ENCODE peak calls at places on chromosomes 12 and 14, in five cellular contexts. J is pancreas, K is HCT116, A is colonic mucosa, N is fibroblast of lung. M is an unnamed sample. For H3K9me3 and H3K27me3, the result is how much of the 10 kb centered on the place peaks cover.

GRCh38 chr12:88578821-88579518 is 1.3 kb downstream of the KITLG start:
- DNase-seq in J (no peak), K (no peak), A (peak), N (no peak), M (no peak)

GRCh38 chr12:43740511-43741100 is 18.0 kb downstream of the PUS7L start:
- DNase-seq in J (no peak), K (no peak), A (no peak), N (no peak), M (no peak)

GRCh38 chr14:92937229-92937937 is 14.4 kb downstream of the CHGA start:
- DNase-seq in J (no peak), K (peak), A (peak), N (no peak), M (no peak)

GRCh38 chr12:44874981-44875416 is 1.1 kb downstream of the NELL2 start:
- DNase-seq in J (peak), K (no peak), A (no peak), N (no peak), M (no peak)

GRCh38 chr12:68237523-68238070 is 12.0 kb upstream of the IL26 start:
- DNase-seq in J (no peak), K (no peak), A (no peak), N (no peak), M (no peak)

GRCh38 chr12:21026302-21026701 is 104.7 kb upstream of the SLCO1B1 start:
- DNase-seq in J (no peak), K (no peak), A (no peak), N (no peak), M (no peak)

GRCh38 chr14:56195727-56196126 is 77.5 kb downstream of the PELI2 start:
- DNase-seq in J (no peak), K (no peak), A (peak), N (peak), M (peak)

GRCh38 chr14:94282991-94283723 is 9.9 kb downstream of the SERPINA10 start:
- DNase-seq in J (no peak), K (no peak), A (no peak), N (no peak), M (no peak)

GRCh38 chr14:91299483-91300115 is 55.1 kb upstream of the GPR68 start:
- DNase-seq in J (no peak), K (no peak), A (no peak), N (no peak), M (no peak)

GRCh38 chr14:55188686-55189295 is 2.6 kb downstream of the DLGAP5 start:
- DNase-seq in J (no peak), K (no peak), A (no peak), N (no peak), M (no peak)

GRCh38 chr12:49188205-49188915 is 520 bp downstream of the TUBA1A start:
- DNase-seq in J (peak), K (peak), A (peak), N (peak), M (peak)

GRCh38 chr12:67524861-67525499 is 123.6 kb upstream of the DYRK2 start:
- DNase-seq in J (no peak), K (no peak), A (no peak), N (no peak), M (no peak)

GRCh38 chr14:102986810-102987579 is 64.5 kb downstream of the AMN start:
- DNase-seq in J (peak), K (no peak), A (no peak), N (peak), M (no peak)

GRCh38 chr12:124420972-124421674 is 126.2 kb downstream of the RFLNA start:
- DNase-seq in J (no peak), K (no peak), A (no peak), N (no peak), M (peak)

GRCh38 chr12:124422142-124422569 is 127.3 kb downstream of the RFLNA start:
- DNase-seq in J (peak), K (no peak), A (peak), N (peak), M (no peak)

GRCh38 chr12:124424516-124424905 is 129.6 kb downstream of the RFLNA start:
- DNase-seq in J (no peak), K (no peak), A (no peak), N (no peak), M (no peak)

GRCh38 chr12:124423683-124424515 is 129.0 kb downstream of the RFLNA start:
- DNase-seq in J (no peak), K (no peak), A (no peak), N (no peak), M (no peak)

GRCh38 chr12:124422570-124423523 is 128.0 kb downstream of the RFLNA start:
- DNase-seq in J (peak), K (peak), A (peak), N (peak), M (peak)
- H3K4me3 ChIP-seq in J (no peak), K (peak), A (peak), N (no peak), M (no peak)

GRCh38 chr14:20164462-20164861 is 25.8 kb downstream of the OR4N5 start:
- DNase-seq in J (no peak), K (no peak), A (no peak), N (no peak), M (no peak)

DNA sequence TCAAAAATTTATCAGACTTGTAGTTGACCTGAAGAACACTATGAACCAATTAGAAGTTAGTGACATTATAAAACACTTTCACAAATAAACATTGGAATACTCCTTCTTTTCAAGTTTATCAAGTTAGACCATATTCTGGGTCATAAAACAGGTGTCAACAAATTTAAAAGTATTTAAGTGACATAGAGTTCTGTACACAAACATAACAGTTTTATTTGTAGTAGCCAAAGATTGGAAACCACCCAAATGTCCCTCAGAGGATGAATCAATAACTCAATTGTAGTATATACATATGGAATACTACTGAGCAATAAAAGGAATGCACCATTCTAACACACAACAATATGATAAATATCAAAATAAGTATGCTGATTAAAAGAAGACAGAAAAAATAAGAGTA is 23.6 kb upstream of the OR11G2 start:
- DNase-seq in J (no peak), K (no peak), A (no peak), N (no peak), M (no peak)
- H3K9me3 ChIP-seq in J (under half), K (under half), A (under half), N (under half), M (under half)

DNA sequence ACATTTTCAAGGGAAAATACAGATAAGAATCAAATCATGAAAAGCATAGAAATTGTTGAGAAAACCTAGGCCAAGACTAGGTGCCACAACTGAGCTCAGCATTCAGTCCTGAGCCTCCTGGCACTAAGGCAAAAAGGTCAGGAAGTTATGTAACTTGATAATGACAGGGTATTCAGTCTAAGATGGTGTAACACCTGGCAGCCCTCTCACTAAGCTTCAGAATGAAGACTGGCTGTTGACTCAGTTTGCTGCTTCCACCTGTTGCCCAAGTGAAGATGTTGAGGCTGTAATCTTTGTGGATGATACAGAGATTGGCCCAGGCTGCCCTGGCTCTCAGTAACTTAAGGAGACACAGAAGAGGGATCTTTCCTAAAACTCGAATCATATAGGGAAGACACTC is 19.6 kb downstream of the PROX2 start:
- DNase-seq in J (no peak), K (no peak), A (no peak), N (no peak), M (no peak)
- H3K27me3 ChIP-seq in J (under half), K (under half), A (under half), N (under half), M (under half)

GRCh38 chr14:38203929-38204716 is 3.6 kb upstream of the SSTR1 start:
- DNase-seq in J (no peak), K (no peak), A (no peak), N (no peak), M (no peak)
- H3K4me3 ChIP-seq in J (no peak), K (no peak), A (no peak), N (no peak), M (no peak)

GRCh38 chr14:97603201-97603600 is 806.0 kb downstream of the VRK1 start:
- DNase-seq in J (no peak), K (no peak), A (no peak), N (no peak), M (no peak)
- H3K9me3 ChIP-seq in J (under half), K (under half), A (under half), N (under half), M (under half)

GRCh38 chr12:114403690-114404450 is 2.1 kb downstream of the TBX5 start:
- DNase-seq in J (no peak), K (no peak), A (no peak), N (peak), M (no peak)
- H3K27me3 ChIP-seq in J (half or more), K (under half), A (half or more), N (under half), M (half or more)

GRCh38 chr12:81596558-81596957 is 162.6 kb downstream of the PPFIA2 start:
- DNase-seq in J (no peak), K (no peak), A (no peak), N (no peak), M (no peak)
- H3K4me3 ChIP-seq in J (no peak), K (no peak), A (no peak), N (no peak), M (no peak)

M was measured in BE2C.